ENCODE peak calls at places on chromosomes 5 and 9, in four cellular contexts. K is psoas muscle, H is astrocyte, E is fibroblast of lung. B is an unnamed sample. For H3K36me3 and H3K27me3, the result is how much of the 10 kb centered on the place peaks cover.

GRCh38 chr9:133739408-133740280 is 1.5 kb upstream of the SARDH start:
- DNase-seq in K (no peak), H (no peak), E (no peak), B (no peak)

GRCh38 chr9:693460-694390 is 147.8 kb upstream of the DMRT1 start:
- DNase-seq in K (peak), H (peak), E (peak), B (no peak)

GRCh38 chr5:118968406-118968911 is 19.9 kb downstream of the DTWD2 start:
- DNase-seq in K (no peak), H (no peak), E (no peak), B (no peak)

GRCh38 chr5:6717247-6717646 is 4.0 kb downstream of the TENT4A start:
- DNase-seq in K (no peak), H (no peak), E (no peak), B (no peak)

GRCh38 chr5:2577637-2578036 is 173.8 kb downstream of the IRX2 start:
- DNase-seq in K (no peak), H (no peak), E (no peak), B (no peak)

GRCh38 chr9:70113403-70114022 is 69.9 kb downstream of the MAMDC2 start:
- DNase-seq in K (peak), H (peak), E (peak), B (no peak)

GRCh38 chr5:178143901-178144300 is 9.8 kb downstream of the NHP2 start:
- DNase-seq in K (peak), H (no peak), E (no peak), B (no peak)

GRCh38 chr9:34417734-34418133 is 40.6 kb downstream of the FAM219A start:
- DNase-seq in K (no peak), H (no peak), E (no peak), B (no peak)

GRCh38 chr5:150895431-150896428 is 9.1 kb downstream of the ZNF300 start:
- DNase-seq in K (no peak), H (no peak), E (no peak), B (no peak)

GRCh38 chr5:142239394-142240159 is 85.2 kb downstream of the SPRY4 start:
- DNase-seq in K (no peak), H (no peak), E (no peak), B (no peak)

GRCh38 chr9:110767559-110768063 is 99.0 kb downstream of the MUSK start:
- DNase-seq in K (peak), H (peak), E (peak), B (no peak)

GRCh38 chr9:38689678-38690077 is 30.3 kb downstream of the FAM240B start:
- DNase-seq in K (no peak), H (peak), E (peak), B (no peak)

GRCh38 chr5:158805195-158805594 is 294.5 kb downstream of the EBF1 start:
- DNase-seq in K (no peak), H (no peak), E (no peak), B (no peak)

GRCh38 chr5:65127181-65127901 is 354.4 kb downstream of the ADAMTS6 start:
- DNase-seq in K (no peak), H (peak), E (peak), B (peak)

GRCh38 chr9:6758418-6759113 is 793 bp downstream of the KDM4C start:
- DNase-seq in K (peak), H (no peak), E (peak), B (no peak)

GRCh38 chr5:2524620-2525019 is 226.9 kb downstream of the IRX2 start:
- DNase-seq in K (no peak), H (no peak), E (no peak), B (no peak)

GRCh38 chr5:145701404-145701803 is 133.7 kb downstream of the PRELID2 start:
- DNase-seq in K (no peak), H (no peak), E (no peak), B (no peak)

GRCh38 chr5:77200663-77201062 is 9.8 kb upstream of the PDE8B start:
- DNase-seq in K (no peak), H (no peak), E (no peak), B (no peak)

GRCh38 chr5:14812166-14812565 is 59.4 kb downstream of the ANKH start:
- DNase-seq in K (no peak), H (no peak), E (no peak), B (no peak)

GRCh38 chr5:23506329-23507236 is 826 bp upstream of the PRDM9 start:
- DNase-seq in K (no peak), H (no peak), E (no peak), B (no peak)

GRCh38 chr5:80184235-80185023 is 71.4 kb downstream of the SERINC5 start:
- DNase-seq in K (no peak), H (no peak), E (no peak), B (no peak)

GRCh38 chr5:24365406-24365805 is 279.4 kb downstream of the CDH10 start:
- DNase-seq in K (no peak), H (peak), E (peak), B (no peak)

GRCh38 chr9:93188426-93189368 is 4.8 kb downstream of the WNK2 start:
- DNase-seq in K (no peak), H (no peak), E (no peak), B (no peak)

GRCh38 chr9:93185261-93186150 is 1.6 kb downstream of the WNK2 start:
- DNase-seq in K (no peak), H (no peak), E (no peak), B (no peak)

GRCh38 chr9:93187574-93187973 is 3.6 kb downstream of the WNK2 start:
- DNase-seq in K (no peak), H (no peak), E (no peak), B (no peak)

GRCh38 chr9:93186151-93186715 is 2.3 kb downstream of the WNK2 start:
- DNase-seq in K (no peak), H (no peak), E (no peak), B (no peak)

DNA sequence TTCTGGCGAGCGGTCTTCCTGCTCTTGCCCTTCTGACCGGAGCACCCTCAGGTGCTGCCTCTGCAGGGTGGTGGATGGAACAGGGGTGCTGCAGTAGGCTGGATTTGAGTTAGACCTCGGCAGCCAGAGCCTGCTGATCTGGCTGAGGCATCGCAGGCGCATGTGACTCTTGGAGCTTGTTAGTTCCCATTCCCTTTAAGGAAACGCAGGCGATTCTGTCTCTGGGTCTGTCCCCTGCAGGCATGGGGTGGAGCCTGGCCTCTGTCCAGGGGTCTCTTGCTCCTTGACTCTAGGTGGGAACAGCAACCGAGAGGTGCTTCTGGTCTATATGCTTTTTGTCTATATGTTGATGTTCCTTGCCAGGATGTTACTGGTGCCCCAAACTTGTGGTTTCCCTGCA is 3.1 kb downstream of the WNK2 start:
- DNase-seq in K (no peak), H (no peak), E (no peak), B (no peak)
- H3K4me3 ChIP-seq in K (peak), H (no peak), E (no peak), B (no peak)

DNA sequence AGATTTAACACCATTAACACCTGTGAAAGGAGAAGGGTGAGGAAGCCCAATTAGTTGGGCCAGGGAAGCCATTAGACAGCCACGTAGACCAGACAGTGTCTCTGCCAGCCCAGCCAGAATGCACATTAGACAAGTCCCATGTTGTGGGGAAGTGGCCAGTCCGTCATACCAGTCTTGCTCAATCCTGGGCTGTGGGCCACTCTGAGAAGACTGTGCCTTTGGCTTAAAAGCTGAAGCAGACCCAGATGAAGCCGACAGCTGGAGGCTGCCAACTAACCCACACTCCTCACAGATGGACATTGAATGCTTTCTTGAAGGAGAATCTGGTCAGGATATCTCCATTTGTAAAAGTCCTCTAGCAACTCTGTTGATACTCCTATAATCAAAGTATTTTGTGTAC is 128.5 kb downstream of the CHSY3 start:
- DNase-seq in K (peak), H (no peak), E (no peak), B (no peak)
- H3K36me3 ChIP-seq in K (under half), H (under half), E (under half), B (under half)

DNA sequence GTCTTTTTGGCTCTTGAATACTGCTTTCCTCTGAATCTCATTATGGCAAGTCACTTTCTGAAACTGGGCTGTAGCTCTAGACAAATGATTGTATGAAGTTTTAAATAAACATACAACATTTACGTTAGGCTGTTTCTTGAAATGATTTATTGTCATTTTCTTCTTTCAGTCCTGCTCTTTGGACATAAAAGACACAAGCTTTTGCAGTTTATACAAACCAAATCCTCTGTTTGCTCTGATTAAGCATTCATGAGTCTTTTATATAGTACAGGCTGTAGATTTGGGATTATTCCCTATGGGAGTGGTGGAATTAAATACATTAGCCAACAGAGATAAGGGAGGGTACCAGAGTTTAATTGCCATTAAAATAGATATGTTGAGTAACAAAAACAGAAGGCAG is 139.7 kb downstream of the CEP120 start:
- DNase-seq in K (no peak), H (no peak), E (no peak), B (no peak)
- H3K27me3 ChIP-seq in K (under half), H (under half), E (under half), B (under half)

GRCh38 chr9:136740491-136740890 is 2.2 kb downstream of the LCN10 start:
- DNase-seq in K (no peak), H (no peak), E (no peak), B (no peak)

GRCh38 chr9:136742640-136743391 is at the start of gene LCN10:
- DNase-seq in K (no peak), H (no peak), E (no peak), B (no peak)

GRCh38 chr9:136740069-136740468 is 2.7 kb downstream of the LCN10 start:
- DNase-seq in K (no peak), H (no peak), E (no peak), B (no peak)

GRCh38 chr9:136741885-136742568 is 713 bp downstream of the LCN10 start:
- DNase-seq in K (no peak), H (no peak), E (no peak), B (no peak)

DNA sequence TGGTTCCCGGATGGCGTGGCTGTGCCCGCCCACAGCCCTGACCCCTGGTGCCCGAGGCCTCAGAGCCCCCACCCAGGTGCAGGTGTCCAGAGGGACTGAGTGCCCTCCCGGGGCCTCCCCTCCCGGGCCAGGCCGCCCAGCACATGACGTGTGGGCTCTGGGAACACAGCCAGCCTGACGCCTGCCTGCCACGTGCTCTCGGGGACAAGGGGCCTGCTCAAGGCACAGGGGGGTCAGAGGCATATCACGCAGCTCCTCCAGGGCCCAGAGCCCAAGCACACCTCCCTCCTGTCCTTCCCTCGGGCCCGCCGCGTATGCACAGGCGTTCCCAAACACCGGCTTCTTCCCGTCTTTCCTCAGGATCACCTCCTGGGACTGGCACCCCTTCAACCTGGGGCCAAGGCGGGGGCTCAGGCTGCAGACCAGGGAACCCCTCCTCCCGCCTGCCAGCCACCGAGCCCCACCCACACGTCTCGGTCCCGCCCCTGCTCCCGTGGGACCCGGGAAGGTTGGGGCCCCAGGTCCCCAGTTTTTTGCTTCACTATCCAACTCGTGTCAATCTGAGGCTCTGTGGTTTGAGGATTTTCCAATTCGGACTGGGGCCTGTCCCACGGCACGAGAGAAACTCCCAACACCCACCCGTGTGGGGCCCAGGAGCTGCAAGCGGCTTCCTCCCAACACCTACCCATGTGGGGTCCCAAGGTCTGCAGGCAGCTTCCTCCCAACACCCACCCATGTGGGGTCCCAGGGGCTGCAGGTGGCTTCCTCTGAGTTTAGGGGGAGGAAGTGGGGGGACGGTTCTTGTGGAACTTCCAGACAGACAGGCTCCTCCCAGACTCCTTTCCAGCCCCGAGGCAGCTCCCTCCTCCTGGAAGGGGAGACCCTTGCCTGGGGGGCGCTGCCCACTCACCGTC is 1.5 kb downstream of the LCN10 start:
- DNase-seq in K (no peak), H (no peak), E (no peak), B (no peak)
- H3K4me3 ChIP-seq in K (no peak), H (no peak), E (no peak), B (no peak)

GRCh38 chr5:126610163-126610562 is 9.4 kb downstream of the PHAX start:
- DNase-seq in K (no peak), H (no peak), E (no peak), B (no peak)
- H3K36me3 ChIP-seq in K (under half), H (under half), E (under half), B (under half)

GRCh38 chr9:122277285-122277897 is 12.7 kb downstream of the MRRF start:
- DNase-seq in K (no peak), H (no peak), E (no peak), B (no peak)
- H3K27me3 ChIP-seq in K (under half), H (under half), E (under half), B (under half)

DNA sequence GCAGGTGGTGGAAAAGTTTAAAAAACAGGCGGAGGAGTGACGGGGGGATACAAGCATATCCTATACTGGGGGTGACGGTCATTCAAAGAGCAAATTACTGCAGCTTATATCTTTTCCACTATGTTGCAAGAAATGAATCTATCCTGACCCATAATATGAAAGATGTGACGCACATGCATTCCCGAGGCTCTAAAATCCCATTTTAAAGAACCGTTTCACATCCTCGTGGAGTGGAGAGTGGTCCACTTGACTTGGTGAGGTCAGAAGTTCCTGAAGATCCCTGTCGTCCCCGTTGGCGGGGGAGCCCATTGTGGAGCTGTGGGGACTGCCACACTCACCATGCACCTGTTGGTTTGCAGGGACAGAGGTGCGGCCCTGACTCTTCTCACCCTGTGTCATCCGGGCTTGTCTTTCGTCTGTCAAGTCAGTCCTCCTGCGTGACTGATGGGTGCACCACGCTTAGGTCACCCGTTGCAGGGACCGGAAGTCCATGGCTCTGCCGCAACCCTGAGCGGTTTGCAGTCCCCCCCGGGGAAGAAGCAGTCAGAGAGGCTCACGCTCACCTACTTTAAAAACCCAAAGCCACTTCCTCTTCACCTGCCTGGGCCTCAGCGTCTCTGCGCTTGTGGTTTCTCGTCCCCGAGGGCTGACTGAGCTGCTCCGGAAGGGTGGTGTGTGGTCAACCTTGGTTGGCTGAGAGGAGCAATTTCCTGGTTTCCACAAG is 53.0 kb downstream of the USP20 start:
- DNase-seq in K (no peak), H (no peak), E (no peak), B (no peak)
- H3K4me3 ChIP-seq in K (peak), H (no peak), E (no peak), B (no peak)

GRCh38 chr9:100294341-100294740 is 58.4 kb downstream of the TEX10 start:
- DNase-seq in K (no peak), H (peak), E (peak), B (no peak)
- H3K36me3 ChIP-seq in K (under half), H (under half), E (under half), B (under half)

DNA sequence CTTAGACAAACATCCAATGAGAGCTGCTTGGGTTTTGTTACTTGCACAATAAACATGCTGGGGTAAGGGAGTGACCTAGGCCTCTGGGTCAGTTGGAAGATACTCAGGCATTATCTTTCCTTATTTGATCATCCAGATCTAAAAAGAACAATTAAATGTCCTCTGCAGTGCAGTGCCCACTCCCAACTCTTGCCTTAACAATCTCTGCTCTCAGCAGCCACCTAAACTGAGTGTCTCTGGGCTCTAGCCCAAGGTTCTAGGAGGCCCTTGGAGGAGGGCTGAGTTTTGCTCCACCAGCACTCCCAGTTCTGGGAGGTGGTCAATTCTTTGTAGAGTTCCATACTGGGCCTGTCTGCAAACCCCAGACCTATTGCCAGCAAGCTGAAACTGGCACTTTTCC is 1.8 kb downstream of the MCIDAS start:
- DNase-seq in K (no peak), H (no peak), E (no peak), B (no peak)
- H3K27me3 ChIP-seq in K (under half), H (half or more), E (half or more), B (half or more)

GRCh38 chr5:42656661-42657035 is 100.0 kb upstream of the CCDC152 start:
- DNase-seq in K (no peak), H (no peak), E (no peak), B (no peak)
- H3K4me3 ChIP-seq in K (peak), H (no peak), E (no peak), B (no peak)